ENCODE peak calls at places on chromosomes 13 and 19, in ten cellular contexts. F, E, P, O, D, X, N, I, Q and S are unnamed samples.

GRCh38 chr19:29404951-29405727 is 120.7 kb upstream of the VSTM2B start:
- DNase-seq in N (peak), O (no peak), E (peak), X (no peak), F (no peak), P (no peak), Q (peak), D (peak), I (no peak), S (no peak)

GRCh38 chr19:44803442-44804428 is 5.2 kb upstream of the BCAM start:
- DNase-seq in E (no peak), F (no peak), D (no peak), Q (no peak), I (no peak), O (no peak), X (no peak), N (no peak), P (no peak), S (no peak)

GRCh38 chr19:58394821-58395219 is 636 bp upstream of the RNF225 start:
- DNase-seq in D (no peak), Q (no peak), I (no peak), N (no peak), X (no peak), P (no peak), O (no peak), E (no peak), F (no peak), S (no peak)

GRCh38 chr13:111559612-111560423 is 239.4 kb downstream of the TEX29 start:
- DNase-seq in O (no peak), F (no peak), N (no peak), Q (no peak), E (no peak), X (no peak), D (no peak), P (no peak), I (no peak), S (no peak)

GRCh38 chr13:44198826-44199225 is 174.8 kb upstream of the SERP2 start:
- DNase-seq in X (no peak), F (no peak), D (no peak), I (no peak), O (peak), Q (peak), P (no peak), N (no peak), E (no peak), S (no peak)

GRCh38 chr19:2149980-2150793 is 1.2 kb downstream of the AP3D1 start:
- DNase-seq in O (no peak), D (no peak), Q (no peak), N (no peak), X (no peak), P (no peak), F (no peak), E (no peak), I (no peak), S (no peak)

GRCh38 chr19:3336680-3337523 is 29.5 kb upstream of the NFIC start:
- DNase-seq in N (no peak), P (no peak), O (peak), Q (no peak), F (no peak), E (no peak), I (no peak), D (no peak), X (no peak), S (peak)

GRCh38 chr19:4575978-4576933 is 16.8 kb upstream of the SEMA6B start:
- DNase-seq in N (peak), P (no peak), F (peak), D (peak), O (peak), E (no peak), Q (peak), I (no peak), X (peak), S (peak)

GRCh38 chr13:99071211-99071610 is 93.3 kb upstream of the DOCK9 start:
- DNase-seq in F (no peak), P (no peak), Q (no peak), I (no peak), N (no peak), O (no peak), X (no peak), D (no peak), E (no peak), S (no peak)

GRCh38 chr13:46992383-46992952 is 95.6 kb upstream of the HTR2A start:
- DNase-seq in N (no peak), I (no peak), X (no peak), O (no peak), E (no peak), Q (peak), D (no peak), P (peak), F (no peak), S (peak)

GRCh38 chr13:79966039-79966438 is 374.9 kb downstream of the SPRY2 start:
- DNase-seq in P (no peak), F (no peak), Q (no peak), O (no peak), D (no peak), N (no peak), E (no peak), X (no peak), I (no peak), S (peak)

GRCh38 chr19:47778954-47779351 is 450 bp downstream of the SELENOW start:
- DNase-seq in Q (no peak), D (no peak), F (no peak), P (no peak), I (no peak), N (no peak), O (peak), E (no peak), X (no peak), S (peak)

GRCh38 chr13:59425211-59425721 is 738.5 kb downstream of the DIAPH3 start:
- DNase-seq in F (no peak), X (no peak), E (no peak), D (no peak), P (no peak), Q (no peak), N (no peak), I (peak), O (peak), S (peak)

GRCh38 chr13:76723551-76724232 is 162.5 kb downstream of the KCTD12 start:
- DNase-seq in O (peak), E (no peak), X (no peak), I (peak), F (no peak), N (peak), P (no peak), Q (peak), D (peak), S (peak)

GRCh38 chr19:418761-419632 is 10.1 kb upstream of the C2CD4C start:
- DNase-seq in D (peak), F (no peak), X (no peak), Q (no peak), N (no peak), E (no peak), P (no peak), O (no peak), I (no peak), S (no peak)

GRCh38 chr13:24520733-24521132 is 8.2 kb upstream of the PARP4 start:
- DNase-seq in E (no peak), Q (no peak), F (no peak), X (no peak), N (no peak), O (no peak), I (no peak), P (no peak), D (no peak), S (no peak)

GRCh38 chr19:12689581-12690216 is 1.9 kb downstream of the GNG14 start:
- DNase-seq in D (no peak), X (no peak), N (no peak), E (no peak), O (no peak), F (no peak), P (no peak), Q (no peak), I (no peak), S (no peak)

GRCh38 chr13:42594577-42595571 is 20.9 kb downstream of the TNFSF11 start:
- DNase-seq in O (peak), I (peak), D (peak), E (peak), Q (peak), N (peak), X (no peak), P (peak), F (peak), S (peak)

GRCh38 chr13:112248406-112248760 is 127.8 kb upstream of the SPACA7 start:
- DNase-seq in Q (no peak), P (no peak), N (no peak), O (no peak), D (no peak), I (no peak), E (no peak), F (no peak), X (no peak), S (no peak)

GRCh38 chr13:85148009-85148408 is 651.2 kb downstream of the SLITRK6 start:
- DNase-seq in X (no peak), I (no peak), P (no peak), N (no peak), E (peak), D (peak), Q (peak), F (no peak), O (peak), S (peak)

GRCh38 chr19:6947745-6948144 is 60.4 kb downstream of the ADGRE1 start:
- DNase-seq in N (no peak), Q (no peak), E (no peak), P (peak), I (peak), X (no peak), O (no peak), D (no peak), F (no peak), S (peak)

GRCh38 chr13:40152145-40152544 is 496.7 kb downstream of the COG6 start:
- DNase-seq in E (no peak), F (no peak), O (peak), N (no peak), D (no peak), X (no peak), I (peak), Q (no peak), P (peak), S (peak)

GRCh38 chr19:4596033-4596904 is 36.8 kb upstream of the SEMA6B start:
- DNase-seq in O (no peak), P (no peak), F (no peak), X (no peak), E (no peak), N (no peak), I (no peak), Q (no peak), D (peak), S (no peak)

GRCh38 chr19:3547301-3547731 is 8.3 kb downstream of the TEKTIP1 start:
- DNase-seq in X (no peak), D (peak), P (no peak), N (peak), Q (peak), I (no peak), E (no peak), F (peak), O (no peak), S (no peak)

GRCh38 chr19:8571006-8571411 is 6.2 kb downstream of the MYO1F start:
- DNase-seq in I (no peak), P (no peak), N (no peak), O (peak), E (no peak), F (no peak), D (no peak), X (peak), Q (no peak), S (peak)

GRCh38 chr19:30340724-30341595 is 31.2 kb upstream of the ZNF536 start:
- DNase-seq in D (peak), X (no peak), N (no peak), P (no peak), I (no peak), Q (no peak), O (no peak), E (no peak), F (no peak), S (no peak)

GRCh38 chr19:45638930-45639729 is at the start of gene EML2:
- DNase-seq in P (no peak), D (peak), E (peak), F (peak), O (peak), N (peak), X (peak), Q (peak), I (no peak), S (peak)

GRCh38 chr13:102972191-102972590 is 94.0 kb downstream of the SLC10A2 start:
- DNase-seq in D (no peak), O (no peak), I (no peak), Q (no peak), F (no peak), N (no peak), X (no peak), E (no peak), P (no peak), S (no peak)

GRCh38 chr19:2578391-2578826 is 102.5 kb downstream of the GADD45B start:
- DNase-seq in Q (peak), X (no peak), E (no peak), D (peak), N (peak), I (no peak), P (no peak), F (no peak), O (peak), S (peak)

GRCh38 chr19:47711652-47712239 is 1.5 kb upstream of the EHD2 start:
- DNase-seq in O (no peak), P (no peak), F (no peak), I (no peak), N (no peak), E (no peak), D (no peak), X (no peak), Q (no peak), S (no peak)

GRCh38 chr19:6273701-6274601 is 5.8 kb downstream of the MLLT1 start:
- DNase-seq in X (no peak), P (no peak), F (no peak), Q (no peak), N (no peak), O (peak), D (no peak), I (peak), E (no peak), S (peak)

GRCh38 chr19:50555033-50555432 is 13.2 kb downstream of the LRRC4B start:
- DNase-seq in D (no peak), X (no peak), Q (no peak), O (no peak), P (no peak), N (no peak), E (no peak), I (no peak), F (no peak), S (no peak)

GRCh38 chr13:20609145-20609544 is 42.2 kb downstream of the IFT88 start:
- DNase-seq in I (peak), F (no peak), Q (no peak), N (no peak), E (no peak), X (no peak), D (no peak), O (peak), P (no peak), S (peak)

GRCh38 chr19:54178581-54179261 is 5.8 kb upstream of the TMC4 start:
- DNase-seq in X (no peak), E (no peak), F (no peak), D (peak), Q (peak), P (no peak), O (no peak), N (peak), I (no peak), S (no peak)

GRCh38 chr19:5045015-5045414 is 76.1 kb downstream of the KDM4B start:
- DNase-seq in E (no peak), P (no peak), N (no peak), I (no peak), F (no peak), X (no peak), D (no peak), Q (no peak), O (no peak), S (no peak)

GRCh38 chr13:40781717-40782116 is 7.7 kb upstream of the SLC25A15 start:
- DNase-seq in D (no peak), P (no peak), I (no peak), N (no peak), O (no peak), F (peak), Q (no peak), E (no peak), X (no peak), S (no peak)

GRCh38 chr13:33015791-33016323 is 366 bp upstream of the KL start:
- DNase-seq in E (no peak), I (no peak), F (no peak), D (peak), O (no peak), Q (no peak), P (no peak), N (peak), X (no peak), S (no peak)